ENCODE peak calls at places on chromosomes 7 and 10, in four cellular contexts. One of them, this sample, is unnamed.

GRCh38 chr7:88337556-88337955 is 30.9 kb upstream of the STEAP4 start:
- DNase-seq in mucosa of descending colon: no peak
- DNase-seq in WTC11: no peak
- DNase-seq in prostate gland: no peak
- DNase-seq in this sample: no peak

GRCh38 chr10:58820862-58821559 is 308.3 kb downstream of the BICC1 start:
- DNase-seq in mucosa of descending colon: no peak
- DNase-seq in WTC11: no peak
- DNase-seq in prostate gland: no peak
- DNase-seq in this sample: peak

GRCh38 chr10:112783653-112784426 is 166.2 kb upstream of the TCF7L2 start:
- DNase-seq in mucosa of descending colon: no peak
- DNase-seq in WTC11: no peak
- DNase-seq in prostate gland: no peak
- DNase-seq in this sample: no peak

GRCh38 chr10:104824378-104825006 is 183.4 kb downstream of the SORCS3 start:
- DNase-seq in mucosa of descending colon: no peak
- DNase-seq in WTC11: peak
- DNase-seq in prostate gland: peak
- DNase-seq in this sample: no peak

GRCh38 chr7:83413831-83414230 is 235.1 kb downstream of the SEMA3E start:
- DNase-seq in mucosa of descending colon: no peak
- DNase-seq in WTC11: no peak
- DNase-seq in prostate gland: no peak
- DNase-seq in this sample: no peak

GRCh38 chr7:44074349-44074695 is 8.0 kb downstream of the POLM start:
- DNase-seq in mucosa of descending colon: no peak
- DNase-seq in WTC11: no peak
- DNase-seq in prostate gland: no peak
- DNase-seq in this sample: no peak

GRCh38 chr10:60964257-60965235 is 20.6 kb upstream of the RHOBTB1 start:
- DNase-seq in mucosa of descending colon: no peak
- DNase-seq in WTC11: peak
- DNase-seq in prostate gland: peak
- DNase-seq in this sample: no peak

GRCh38 chr7:155928583-155929145 is 116.4 kb upstream of the SHH start:
- DNase-seq in mucosa of descending colon: no peak
- DNase-seq in WTC11: no peak
- DNase-seq in prostate gland: no peak
- DNase-seq in this sample: no peak

GRCh38 chr7:137591444-137591843 is 247.9 kb upstream of the PTN start:
- DNase-seq in mucosa of descending colon: no peak
- DNase-seq in WTC11: no peak
- DNase-seq in prostate gland: no peak
- DNase-seq in this sample: peak

GRCh38 chr7:127057918-127058317 is 194.8 kb downstream of the GRM8 start:
- DNase-seq in mucosa of descending colon: no peak
- DNase-seq in WTC11: no peak
- DNase-seq in prostate gland: no peak
- DNase-seq in this sample: no peak

GRCh38 chr10:1544929-1545328 is 192.4 kb downstream of the ADARB2 start:
- DNase-seq in mucosa of descending colon: no peak
- DNase-seq in WTC11: no peak
- DNase-seq in prostate gland: no peak
- DNase-seq in this sample: no peak

GRCh38 chr10:90138844-90139243 is 437.5 kb downstream of the KIF20B start:
- DNase-seq in mucosa of descending colon: no peak
- DNase-seq in WTC11: no peak
- DNase-seq in prostate gland: no peak
- DNase-seq in this sample: no peak

GRCh38 chr7:138705122-138705521 is 4.0 kb upstream of the SVOPL start:
- DNase-seq in mucosa of descending colon: no peak
- DNase-seq in WTC11: no peak
- DNase-seq in prostate gland: no peak
- DNase-seq in this sample: no peak

GRCh38 chr7:150993511-150993910 is 2.7 kb downstream of the NOS3 start:
- DNase-seq in mucosa of descending colon: no peak
- DNase-seq in WTC11: peak
- DNase-seq in prostate gland: no peak
- DNase-seq in this sample: no peak

GRCh38 chr10:62050941-62051433 is 149.5 kb downstream of the ARID5B start:
- DNase-seq in mucosa of descending colon: no peak
- DNase-seq in WTC11: no peak
- DNase-seq in prostate gland: peak
- DNase-seq in this sample: no peak

GRCh38 chr10:32376780-32377179 is 29.8 kb upstream of the EPC1 start:
- DNase-seq in mucosa of descending colon: no peak
- DNase-seq in WTC11: no peak
- DNase-seq in prostate gland: no peak
- DNase-seq in this sample: no peak

GRCh38 chr7:12434012-12434642 is 30.5 kb upstream of the VWDE start:
- DNase-seq in mucosa of descending colon: no peak
- DNase-seq in WTC11: no peak
- DNase-seq in prostate gland: no peak
- DNase-seq in this sample: no peak

GRCh38 chr7:35003679-35004278 is 33.5 kb downstream of the DPY19L1 start:
- DNase-seq in mucosa of descending colon: peak
- DNase-seq in WTC11: no peak
- DNase-seq in prostate gland: peak
- DNase-seq in this sample: peak

GRCh38 chr10:5888843-5889623 is 660 bp downstream of the ANKRD16 start:
- DNase-seq in mucosa of descending colon: peak
- DNase-seq in WTC11: peak
- DNase-seq in prostate gland: no peak
- DNase-seq in this sample: no peak

GRCh38 chr7:6286486-6286885 is 14.1 kb upstream of the CYTH3 start:
- DNase-seq in mucosa of descending colon: no peak
- DNase-seq in WTC11: no peak
- DNase-seq in prostate gland: no peak
- DNase-seq in this sample: no peak

GRCh38 chr10:21926949-21927348 is 76.6 kb downstream of the DNAJC1 start:
- DNase-seq in mucosa of descending colon: no peak
- DNase-seq in WTC11: no peak
- DNase-seq in prostate gland: no peak
- DNase-seq in this sample: peak

GRCh38 chr7:78607099-78607498 is 808.5 kb downstream of the PHTF2 start:
- DNase-seq in mucosa of descending colon: no peak
- DNase-seq in WTC11: peak
- DNase-seq in prostate gland: no peak
- DNase-seq in this sample: no peak

GRCh38 chr10:32143302-32143847 is 87.2 kb upstream of the KIF5B start:
- DNase-seq in mucosa of descending colon: no peak
- DNase-seq in WTC11: no peak
- DNase-seq in prostate gland: no peak
- DNase-seq in this sample: no peak

GRCh38 chr10:73076361-73077183 is 20.1 kb downstream of the P4HA1 start:
- DNase-seq in mucosa of descending colon: no peak
- DNase-seq in WTC11: no peak
- DNase-seq in prostate gland: peak
- DNase-seq in this sample: no peak

GRCh38 chr10:116014859-116015258 is 258.1 kb downstream of the GFRA1 start:
- DNase-seq in mucosa of descending colon: no peak
- DNase-seq in WTC11: no peak
- DNase-seq in prostate gland: no peak
- DNase-seq in this sample: no peak

GRCh38 chr7:106773228-106773627 is 91.9 kb upstream of the PIK3CG start:
- DNase-seq in mucosa of descending colon: no peak
- DNase-seq in WTC11: no peak
- DNase-seq in prostate gland: no peak
- DNase-seq in this sample: no peak

GRCh38 chr10:49784631-49785030 is 22.5 kb upstream of the OGDHL start:
- DNase-seq in mucosa of descending colon: no peak
- DNase-seq in WTC11: no peak
- DNase-seq in prostate gland: no peak
- DNase-seq in this sample: no peak

GRCh38 chr7:103991406-103991805 is 1.9 kb upstream of the RELN start:
- DNase-seq in mucosa of descending colon: no peak
- DNase-seq in WTC11: no peak
- DNase-seq in prostate gland: no peak
- DNase-seq in this sample: no peak

GRCh38 chr7:103990991-103991390 is 1.5 kb upstream of the RELN start:
- DNase-seq in mucosa of descending colon: no peak
- DNase-seq in WTC11: no peak
- DNase-seq in prostate gland: no peak
- DNase-seq in this sample: no peak

GRCh38 chr7:103988468-103989199 is 824 bp downstream of the RELN start:
- DNase-seq in mucosa of descending colon: no peak
- DNase-seq in WTC11: peak
- DNase-seq in prostate gland: no peak
- DNase-seq in this sample: no peak

GRCh38 chr7:103989200-103989784 is at the start of gene RELN:
- DNase-seq in mucosa of descending colon: no peak
- DNase-seq in WTC11: peak
- DNase-seq in prostate gland: no peak
- DNase-seq in this sample: no peak

GRCh38 chr7:103989785-103990775 is 622 bp upstream of the RELN start:
- DNase-seq in mucosa of descending colon: no peak
- DNase-seq in WTC11: peak
- DNase-seq in prostate gland: no peak
- DNase-seq in this sample: no peak
- TF ChIP-seq CTCF in mucosa of descending colon: no peak
- TF ChIP-seq CTCF in WTC11: no peak
- TF ChIP-seq CTCF in prostate gland: no peak
- TF ChIP-seq CTCF in this sample: no peak

DNA sequence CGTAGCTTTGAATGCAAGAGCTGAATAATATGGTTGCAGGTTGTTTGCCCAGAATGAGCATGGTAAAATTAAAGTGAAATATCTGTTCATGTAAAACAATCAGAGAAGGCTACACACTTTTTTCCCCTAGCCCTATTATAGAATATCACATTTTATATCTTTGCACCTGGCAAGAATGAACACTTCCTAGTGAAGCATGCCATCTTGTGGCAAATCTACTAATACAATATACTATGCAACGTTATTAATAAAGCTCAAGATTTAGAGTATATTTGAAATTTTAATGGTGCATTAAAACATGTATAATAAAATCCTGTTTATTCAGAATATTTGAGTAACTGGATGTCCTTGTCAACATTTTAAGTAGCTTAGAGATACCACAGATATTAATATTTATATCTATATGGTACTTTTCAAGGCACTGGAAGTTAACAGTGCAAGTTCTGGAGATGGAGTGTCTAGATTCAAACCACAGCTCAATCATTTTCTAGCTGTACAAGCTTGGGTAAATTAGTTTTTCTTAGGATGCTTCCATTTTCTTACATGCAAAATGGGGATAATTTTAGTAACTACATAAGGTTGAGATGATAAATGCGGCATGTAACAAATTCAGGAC is 643.1 kb upstream of the SEMA3D start:
- DNase-seq in mucosa of descending colon: no peak
- DNase-seq in WTC11: no peak
- DNase-seq in prostate gland: no peak
- DNase-seq in this sample: peak
- TF ChIP-seq CTCF in mucosa of descending colon: no peak
- TF ChIP-seq CTCF in WTC11: no peak
- TF ChIP-seq CTCF in prostate gland: peak
- TF ChIP-seq CTCF in this sample: peak

GRCh38 chr10:98748298-98748697 is 301.6 kb upstream of the HPS1 start:
- DNase-seq in mucosa of descending colon: no peak
- DNase-seq in WTC11: peak
- DNase-seq in prostate gland: peak
- DNase-seq in this sample: no peak
- TF ChIP-seq CTCF in mucosa of descending colon: no peak
- TF ChIP-seq CTCF in WTC11: peak
- TF ChIP-seq CTCF in prostate gland: no peak
- TF ChIP-seq CTCF in this sample: peak

GRCh38 chr10:43362191-43362839 is 9.1 kb upstream of the FXYD4 start:
- DNase-seq in mucosa of descending colon: peak
- DNase-seq in WTC11: peak
- DNase-seq in prostate gland: peak
- DNase-seq in this sample: no peak
- TF ChIP-seq CTCF in mucosa of descending colon: peak
- TF ChIP-seq CTCF in WTC11: no peak
- TF ChIP-seq CTCF in prostate gland: peak
- TF ChIP-seq CTCF in this sample: peak

GRCh38 chr7:158741294-158741666 is 36.7 kb upstream of the NCAPG2 start:
- DNase-seq in mucosa of descending colon: no peak
- DNase-seq in WTC11: no peak
- DNase-seq in prostate gland: no peak
- DNase-seq in this sample: no peak

GRCh38 chr7:158740013-158740656 is 35.5 kb upstream of the NCAPG2 start:
- DNase-seq in mucosa of descending colon: no peak
- DNase-seq in WTC11: no peak
- DNase-seq in prostate gland: no peak
- DNase-seq in this sample: peak

GRCh38 chr7:158738841-158739240 is 34.2 kb upstream of the NCAPG2 start:
- DNase-seq in mucosa of descending colon: no peak
- DNase-seq in WTC11: no peak
- DNase-seq in prostate gland: no peak
- DNase-seq in this sample: no peak

GRCh38 chr7:158742065-158742821 is 37.6 kb upstream of the NCAPG2 start:
- DNase-seq in mucosa of descending colon: no peak
- DNase-seq in WTC11: no peak
- DNase-seq in prostate gland: no peak
- DNase-seq in this sample: no peak

GRCh38 chr7:158740657-158741293 is 36.2 kb upstream of the NCAPG2 start:
- DNase-seq in mucosa of descending colon: no peak
- DNase-seq in WTC11: no peak
- DNase-seq in prostate gland: peak
- DNase-seq in this sample: peak
- TF ChIP-seq CTCF in mucosa of descending colon: no peak
- TF ChIP-seq CTCF in WTC11: no peak
- TF ChIP-seq CTCF in prostate gland: peak
- TF ChIP-seq CTCF in this sample: no peak

GRCh38 chr10:101056365-101057151 is 5.2 kb upstream of the KAZALD1 start:
- DNase-seq in mucosa of descending colon: no peak
- DNase-seq in WTC11: no peak
- DNase-seq in prostate gland: no peak
- DNase-seq in this sample: no peak

GRCh38 chr10:101053516-101053915 is 8.3 kb upstream of the KAZALD1 start:
- DNase-seq in mucosa of descending colon: no peak
- DNase-seq in WTC11: no peak
- DNase-seq in prostate gland: no peak
- DNase-seq in this sample: no peak

GRCh38 chr10:101052285-101052684 is 9.5 kb upstream of the KAZALD1 start:
- DNase-seq in mucosa of descending colon: no peak
- DNase-seq in WTC11: no peak
- DNase-seq in prostate gland: no peak
- DNase-seq in this sample: no peak

GRCh38 chr10:101054351-101054750 is 7.4 kb upstream of the KAZALD1 start:
- DNase-seq in mucosa of descending colon: no peak
- DNase-seq in WTC11: no peak
- DNase-seq in prostate gland: no peak
- DNase-seq in this sample: no peak

DNA sequence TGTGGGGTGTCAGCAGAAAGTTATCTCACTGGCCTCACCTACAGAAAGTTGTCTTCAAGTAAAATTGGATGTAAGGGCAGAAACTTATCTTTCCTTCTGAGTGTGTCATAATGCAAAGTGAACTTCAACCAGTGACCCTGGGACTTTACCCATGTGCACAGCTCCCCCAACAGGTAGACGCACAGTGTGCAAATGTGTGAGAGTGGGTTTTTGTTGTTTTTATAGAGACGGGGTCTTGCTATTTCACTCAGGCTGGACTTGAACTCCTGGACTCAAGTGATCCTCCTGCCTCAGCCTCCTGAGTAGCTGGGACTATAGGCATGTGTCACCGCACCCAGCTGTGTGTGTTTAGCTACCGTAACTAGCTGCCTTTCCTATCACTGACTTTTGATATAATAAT is 6.4 kb upstream of the KAZALD1 start:
- DNase-seq in mucosa of descending colon: no peak
- DNase-seq in WTC11: no peak
- DNase-seq in prostate gland: no peak
- DNase-seq in this sample: no peak
- TF ChIP-seq CTCF in mucosa of descending colon: no peak
- TF ChIP-seq CTCF in WTC11: no peak
- TF ChIP-seq CTCF in prostate gland: no peak
- TF ChIP-seq CTCF in this sample: peak

This sample was measured in AG09309.